ENCODE peak calls at places on chromosomes 6 and 20, in ten cellular contexts. M, L, K, N, G, O, R, W, V and J are unnamed samples.

GRCh38 chr20:45685896-45686295 is 15.9 kb upstream of the WFDC11 start:
- DNase-seq in M (no peak), L (no peak), K (no peak), N (no peak), G (no peak), O (peak), R (no peak), W (no peak), V (no peak), J (no peak)

GRCh38 chr6:107493158-107494057 is 3.5 kb downstream of the SOBP start:
- DNase-seq in M (no peak), L (no peak), K (no peak), N (no peak), G (no peak), O (no peak), R (no peak), W (peak), V (peak), J (no peak)

GRCh38 chr6:162058281-162058875 is 669.2 kb downstream of the PRKN start:
- DNase-seq in M (no peak), L (no peak), K (no peak), N (no peak), G (no peak), O (no peak), R (no peak), W (no peak), V (peak), J (no peak)

GRCh38 chr20:33392016-33392415 is 9.3 kb downstream of the CDK5RAP1 start:
- DNase-seq in M (peak), L (peak), K (no peak), N (no peak), G (no peak), O (peak), R (no peak), W (peak), V (peak), J (no peak)

GRCh38 chr6:46573140-46573539 is 79.5 kb downstream of the CYP39A1 start:
- DNase-seq in M (no peak), L (no peak), K (no peak), N (no peak), G (no peak), O (no peak), R (no peak), W (no peak), V (no peak), J (no peak)

GRCh38 chr6:20447157-20447556 is 45.5 kb downstream of the E2F3 start:
- DNase-seq in M (no peak), L (peak), K (no peak), N (no peak), G (no peak), O (peak), R (no peak), W (peak), V (peak), J (no peak)

GRCh38 chr20:49540232-49540620 is 27.7 kb downstream of the PTGIS start:
- DNase-seq in M (no peak), L (no peak), K (no peak), N (no peak), G (no peak), O (no peak), R (no peak), W (no peak), V (no peak), J (no peak)

GRCh38 chr6:88877893-88878292 is 85.5 kb downstream of the RNGTT start:
- DNase-seq in M (no peak), L (no peak), K (no peak), N (no peak), G (no peak), O (no peak), R (no peak), W (no peak), V (no peak), J (no peak)

GRCh38 chr6:21496749-21497148 is 96.8 kb upstream of the SOX4 start:
- DNase-seq in M (no peak), L (peak), K (no peak), N (no peak), G (no peak), O (no peak), R (no peak), W (no peak), V (no peak), J (no peak)

GRCh38 chr6:161341638-161342037 is 67.8 kb upstream of the AGPAT4 start:
- DNase-seq in M (no peak), L (no peak), K (no peak), N (no peak), G (no peak), O (no peak), R (no peak), W (no peak), V (no peak), J (no peak)

GRCh38 chr6:17584241-17584803 is 15.8 kb upstream of the FAM8A1 start:
- DNase-seq in M (peak), L (peak), K (no peak), N (peak), G (no peak), O (peak), R (no peak), W (peak), V (peak), J (no peak)

GRCh38 chr20:13221673-13222318 is 722 bp downstream of the ISM1 start:
- DNase-seq in M (peak), L (peak), K (peak), N (no peak), G (peak), O (peak), R (peak), W (peak), V (peak), J (no peak)

GRCh38 chr20:20393770-20394169 is 25.9 kb downstream of the INSM1 start:
- DNase-seq in M (peak), L (no peak), K (no peak), N (no peak), G (no peak), O (peak), R (no peak), W (peak), V (no peak), J (no peak)